ENCODE peak calls at places on chromosome 1, in seven cellular contexts. Z is HT1080; C is progenitor cell of endocrine pancreas; U is HCEC 1CT; R is activated naive CD8-positive, alpha-beta T cell treated with anti-CD3 and anti-CD28 coated beads, Interleukin-2, amount 50 U/mL, for 24 hours; P is keratinocyte; T is GM03348. A is an unnamed sample.

GRCh38 chr1:231443363-231443762 is 21.3 kb upstream of the EGLN1 start:
- DNase-seq in T (no peak), Z (no peak), P (no peak), U (no peak), R (no peak), C (no peak), A (no peak)

GRCh38 chr1:93732514-93732913 is 50.9 kb upstream of the BCAR3 start:
- DNase-seq in T (no peak), U (no peak), C (no peak), P (no peak), R (no peak), Z (no peak), A (no peak)

GRCh38 chr1:197725044-197725443 is 50.2 kb downstream of the DENND1B start:
- DNase-seq in C (no peak), Z (no peak), U (no peak), P (no peak), R (no peak), T (no peak), A (no peak)

GRCh38 chr1:204493882-204494280 is 724 bp downstream of the PIK3C2B start:
- DNase-seq in U (no peak), Z (peak; percentile 52), P (no peak), R (peak; percentile 57), T (peak; percentile 51), C (peak; percentile 68), A (no peak)

GRCh38 chr1:207838156-207839082 is 72.5 kb downstream of the CD34 start:
- DNase-seq in Z (no peak), R (no peak), T (no peak), P (no peak), U (no peak), C (no peak), A (no peak)

GRCh38 chr1:201847150-201847549 is 18.2 kb downstream of the IPO9 start:
- DNase-seq in R (no peak), U (no peak), Z (no peak), P (no peak), T (no peak), C (no peak), A (no peak)

GRCh38 chr1:82284213-82284612 is 483.5 kb downstream of the ADGRL2 start:
- DNase-seq in T (no peak), P (no peak), R (no peak), C (no peak), U (no peak), Z (peak; percentile 5), A (no peak)

GRCh38 chr1:6460349-6461236 is 5.4 kb downstream of the TNFRSF25 start:
- DNase-seq in P (no peak), R (peak; percentile 79), T (no peak), U (no peak), C (no peak), Z (no peak), A (no peak)

GRCh38 chr1:26278303-26278702 is 1.6 kb upstream of the SH3BGRL3 start:
- DNase-seq in T (peak; percentile 68), Z (peak; percentile 48), P (peak; percentile 59), R (peak; percentile 30), U (no peak), C (no peak), A (no peak)

GRCh38 chr1:7257225-7257624 is 472.0 kb downstream of the CAMTA1 start:
- DNase-seq in T (no peak), U (no peak), C (no peak), R (no peak), Z (no peak), P (no peak), A (no peak)

GRCh38 chr1:48644950-48645605 is 131.6 kb downstream of the BEND5 start:
- DNase-seq in R (no peak), U (no peak), Z (no peak), T (no peak), P (no peak), C (no peak), A (no peak)

GRCh38 chr1:17700981-17701870 is 53.9 kb upstream of the ACTL8 start:
- DNase-seq in Z (no peak), T (no peak), C (no peak), U (no peak), P (no peak), R (no peak), A (no peak)

GRCh38 chr1:22808846-22809501 is 98.3 kb downstream of the EPHB2 start:
- DNase-seq in Z (no peak), C (no peak), P (no peak), R (no peak), U (peak; percentile 75), T (peak; percentile 94), A (no peak)

GRCh38 chr1:3031401-3032221 is 10.3 kb downstream of the ACTRT2 start:
- DNase-seq in Z (no peak), R (no peak), T (no peak), U (no peak), C (no peak), P (no peak), A (no peak)

A was measured in epithelial cell of proximal tubule.